ENCODE peak calls at places on chromosomes 4 and X, in six cellular contexts. S, E, N, W, J and R are unnamed samples.

GRCh38 chrX:50068293-50068568 is 132.6 kb downstream of the AKAP4 start:
- DNase-seq in S (no peak), E (no peak), N (no peak), W (no peak), J (no peak), R (no peak)

GRCh38 chr4:55938501-55938900 is 10.2 kb upstream of the CEP135 start:
- DNase-seq in S (no peak), E (no peak), N (no peak), W (no peak), J (no peak), R (no peak)

GRCh38 chrX:39730671-39731389 is 366.9 kb downstream of the BCOR start:
- DNase-seq in S (peak), E (peak), N (no peak), W (peak), J (peak), R (peak)

GRCh38 chrX:22118161-22118830 is 86.2 kb downstream of the PHEX start:
- DNase-seq in S (no peak), E (no peak), N (no peak), W (no peak), J (no peak), R (no peak)

GRCh38 chr4:113260671-113261070 is 211.2 kb downstream of the ANK2 start:
- DNase-seq in S (no peak), E (no peak), N (no peak), W (no peak), J (no peak), R (no peak)

GRCh38 chrX:124346064-124346876 is at the start of gene SH2D1A:
- DNase-seq in S (no peak), E (no peak), N (no peak), W (no peak), J (no peak), R (no peak)

GRCh38 chrX:44025611-44026010 is 52.4 kb upstream of the NDP start:
- DNase-seq in S (no peak), E (no peak), N (no peak), W (no peak), J (no peak), R (no peak)

GRCh38 chrX:69019073-69019890 is 146.0 kb downstream of the PJA1 start:
- DNase-seq in S (no peak), E (no peak), N (peak), W (no peak), J (no peak), R (no peak)

GRCh38 chr4:66052426-66052825 is 382.1 kb upstream of the EPHA5 start:
- DNase-seq in S (no peak), E (no peak), N (no peak), W (no peak), J (no peak), R (no peak)

GRCh38 chr4:38005637-38006036 is 45.4 kb downstream of the PTTG2 start:
- DNase-seq in S (no peak), E (no peak), N (no peak), W (no peak), J (no peak), R (no peak)

GRCh38 chr4:6389426-6389825 is 83.0 kb downstream of the PPP2R2C start:
- DNase-seq in S (no peak), E (no peak), N (no peak), W (no peak), J (no peak), R (no peak)

GRCh38 chrX:30643313-30643821 is 9.9 kb upstream of the GK start:
- DNase-seq in S (no peak), E (no peak), N (no peak), W (no peak), J (peak), R (no peak)

GRCh38 chr4:121277194-121278105 is 103.4 kb downstream of the QRFPR start:
- DNase-seq in S (no peak), E (peak), N (no peak), W (no peak), J (peak), R (no peak)

GRCh38 chr4:25088342-25088952 is 57.7 kb upstream of the LGI2 start:
- DNase-seq in S (no peak), E (no peak), N (no peak), W (no peak), J (no peak), R (peak)

GRCh38 chr4:71732706-71733105 is 51.2 kb downstream of the GC start:
- DNase-seq in S (no peak), E (no peak), N (no peak), W (no peak), J (peak), R (no peak)

GRCh38 chr4:186765138-186765537 is 41.5 kb upstream of the FAT1 start:
- DNase-seq in S (no peak), E (peak), N (no peak), W (no peak), J (peak), R (no peak)

DNA sequence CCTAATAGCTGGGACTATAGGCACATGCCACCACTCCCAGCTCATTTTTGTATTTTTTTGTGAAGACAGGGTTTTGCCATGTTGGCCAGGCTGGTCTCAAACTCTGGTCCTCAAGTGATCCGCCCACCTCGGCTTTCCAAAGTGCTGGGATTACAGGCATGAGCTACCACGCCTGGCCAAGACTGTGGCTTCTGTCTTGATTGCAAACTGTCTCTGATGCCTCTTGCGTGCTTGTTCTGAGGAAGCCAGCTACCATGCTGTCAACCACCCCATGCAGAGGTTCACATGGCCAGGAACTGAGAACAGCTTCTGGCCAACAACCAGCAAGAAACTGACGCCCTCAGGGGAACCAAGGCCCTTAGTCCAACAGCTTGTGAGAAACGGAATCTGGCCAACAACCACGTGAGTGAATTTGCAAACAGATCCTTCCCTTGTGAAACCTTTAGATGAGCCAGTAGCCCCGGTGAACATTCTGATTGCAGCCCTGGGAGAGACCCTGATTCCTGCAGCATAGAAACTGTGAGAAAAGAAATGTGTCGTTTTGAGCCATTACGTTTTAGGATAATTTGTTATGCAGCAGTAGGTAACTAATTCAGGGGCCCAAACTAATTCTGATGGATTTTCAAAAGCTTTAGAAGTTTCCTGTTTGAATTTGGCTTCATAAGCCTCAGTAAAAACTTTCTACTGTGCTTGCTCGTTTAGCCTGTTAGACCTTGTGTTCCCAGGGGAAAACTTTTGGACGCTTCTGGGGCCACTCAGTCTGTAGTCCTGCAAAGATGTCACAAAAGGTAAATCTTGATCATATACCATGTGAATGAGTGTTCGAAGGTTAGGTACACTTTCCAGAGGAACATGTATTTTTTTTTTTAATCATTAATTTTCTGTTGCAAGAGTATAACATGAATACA is 71.0 kb downstream of the SUPT20HL2 start:
- DNase-seq in S (peak), E (peak), N (peak), W (peak), J (peak), R (no peak)
- TF ChIP-seq POLR2AphosphoS5 in S (no peak), E (no peak), N (no peak), W (no peak), J (no peak), R (no peak)

GRCh38 chr4:76090241-76090691 is 15.8 kb downstream of the ART3 start:
- DNase-seq in S (no peak), E (no peak), N (no peak), W (no peak), J (peak), R (no peak)
- TF ChIP-seq POLR2A in S (no peak), E (no peak), N (no peak), W (no peak), J (no peak), R (no peak)

GRCh38 chr4:102606261-102606660 is 105.1 kb downstream of the NFKB1 start:
- DNase-seq in S (no peak), E (no peak), N (no peak), W (no peak), J (no peak), R (no peak)
- TF ChIP-seq POLR2AphosphoS5 in S (no peak), E (no peak), N (no peak), W (no peak), J (no peak), R (no peak)

GRCh38 chrX:4179031-4179430 is 465.6 kb upstream of the PRKX start:
- DNase-seq in S (no peak), E (no peak), N (no peak), W (no peak), J (no peak), R (no peak)

GRCh38 chrX:4185086-4185485 is 471.6 kb upstream of the PRKX start:
- DNase-seq in S (no peak), E (no peak), N (no peak), W (no peak), J (no peak), R (no peak)

DNA sequence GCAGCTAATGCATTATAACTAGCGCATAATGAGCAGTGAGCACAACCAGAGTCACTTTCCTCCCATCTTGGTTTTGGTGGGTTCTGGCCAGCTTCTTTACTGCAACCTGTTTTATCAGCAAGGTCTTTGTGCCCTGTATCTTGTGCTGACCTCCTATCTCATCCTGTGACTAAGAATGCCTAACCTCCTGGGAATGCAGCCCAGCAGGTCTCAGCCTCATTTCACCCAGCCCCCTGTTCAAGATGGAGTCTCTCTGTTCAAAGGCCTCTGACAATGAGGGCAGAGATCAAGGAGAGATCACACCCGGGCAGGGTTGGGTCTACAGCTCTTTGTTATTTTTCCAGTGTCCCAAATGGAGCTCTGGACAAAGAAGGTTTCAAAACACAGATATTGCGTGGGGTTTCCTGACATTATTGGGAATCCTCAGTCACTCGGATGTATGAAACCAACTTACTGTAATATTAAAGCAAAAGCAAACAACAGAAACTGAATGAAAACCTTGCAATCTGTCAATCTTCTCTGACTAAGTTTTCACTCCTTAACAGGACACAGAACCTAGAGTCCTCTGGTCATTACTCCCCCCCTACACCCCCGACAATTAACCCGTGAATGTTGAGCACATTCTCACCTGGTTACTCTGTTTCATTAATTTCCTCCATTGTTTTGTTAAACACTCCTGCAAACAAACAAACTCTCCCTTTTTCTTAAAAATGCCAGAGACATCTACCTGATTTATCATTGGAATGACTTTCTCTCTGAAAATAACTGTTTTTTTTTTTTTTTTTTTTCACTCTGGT is 468.8 kb upstream of the PRKX start:
- DNase-seq in S (no peak), E (no peak), N (no peak), W (no peak), J (no peak), R (no peak)
- TF ChIP-seq POLR2A in S (no peak), E (no peak), N (no peak), W (no peak), J (no peak), R (no peak)

GRCh38 chrX:135737361-135738071 is 24.1 kb downstream of the CT45A1 start:
- DNase-seq in S (no peak), E (no peak), N (no peak), W (no peak), J (no peak), R (no peak)

GRCh38 chrX:135741192-135741715 is 26.7 kb downstream of the CT45A3 start:
- DNase-seq in S (no peak), E (no peak), N (no peak), W (no peak), J (no peak), R (no peak)

GRCh38 chrX:135740683-135741149 is 27.3 kb downstream of the CT45A3 start:
- DNase-seq in S (no peak), E (peak), N (no peak), W (peak), J (peak), R (no peak)
- TF ChIP-seq POLR2AphosphoS5 in S (no peak), E (no peak), N (no peak), W (no peak), J (no peak), R (no peak)

GRCh38 chrX:2489446-2490445 is 11.0 kb downstream of the DHRSX start:
- DNase-seq in S (no peak), E (no peak), N (no peak), W (no peak), J (no peak), R (no peak)
- TF ChIP-seq POLR2A in S (no peak), E (no peak), N (no peak), W (no peak), J (no peak), R (peak)

DNA sequence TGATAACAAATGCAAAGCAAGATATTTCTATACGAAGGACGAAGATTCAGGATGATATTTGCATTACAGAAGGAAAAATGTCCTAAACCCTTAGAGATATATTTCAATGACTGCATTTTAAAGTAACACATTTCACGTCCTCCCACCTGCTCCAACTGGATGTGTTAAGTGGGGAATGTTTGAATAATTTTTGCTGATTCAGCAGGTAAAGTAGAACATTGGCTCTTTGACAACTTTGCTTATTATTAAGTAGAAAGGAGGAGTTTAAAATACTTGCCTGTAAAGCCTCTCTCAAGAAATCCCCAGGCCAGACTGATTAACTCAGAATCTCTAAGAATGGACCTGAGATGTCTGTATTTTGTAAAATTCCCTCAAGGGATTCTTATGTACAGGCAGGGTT is 1165.2 kb upstream of the PRKX start:
- DNase-seq in S (no peak), E (no peak), N (no peak), W (no peak), J (no peak), R (no peak)
- TF ChIP-seq POLR2AphosphoS5 in S (no peak), E (no peak), N (no peak), W (no peak), J (no peak), R (no peak)

GRCh38 chr4:67555447-67555846 is 3.1 kb upstream of the STAP1 start:
- DNase-seq in S (no peak), E (no peak), N (no peak), W (no peak), J (no peak), R (no peak)

GRCh38 chr4:67556426-67556825 is 2.1 kb upstream of the STAP1 start:
- DNase-seq in S (no peak), E (no peak), N (no peak), W (no peak), J (no peak), R (no peak)

DNA sequence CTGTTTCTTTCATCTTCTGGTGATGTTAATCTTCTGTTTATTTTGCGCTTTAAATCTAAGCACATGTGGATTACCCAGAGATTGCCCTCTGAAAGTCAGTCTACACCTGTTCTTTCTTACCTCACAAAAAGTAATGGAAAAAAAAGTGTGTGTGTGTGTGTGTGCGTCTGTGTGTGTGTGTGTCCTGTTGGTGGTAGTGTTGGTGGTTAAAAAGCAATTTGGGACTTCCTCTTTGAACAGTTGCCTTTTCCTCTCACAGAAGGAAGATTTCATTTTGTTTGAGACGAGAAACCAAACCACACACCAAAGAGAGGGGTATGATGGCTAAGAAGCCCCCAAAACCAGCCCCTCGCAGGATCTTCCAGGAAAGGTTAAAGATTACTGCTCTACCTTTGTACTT is at the start of gene STAP1:
- DNase-seq in S (no peak), E (peak), N (no peak), W (no peak), J (no peak), R (no peak)
- TF ChIP-seq POLR2A in S (no peak), E (peak), N (no peak), W (no peak), J (no peak), R (no peak)

GRCh38 chrX:71173440-71173839 is 28.8 kb downstream of the NLGN3 start:
- DNase-seq in S (no peak), E (no peak), N (no peak), W (no peak), J (no peak), R (no peak)
- TF ChIP-seq POLR2AphosphoS5 in S (no peak), E (no peak), N (no peak), W (no peak), J (no peak), R (no peak)

GRCh38 chrX:100819534-100819836 is 706 bp upstream of the CSTF2 start:
- DNase-seq in S (no peak), E (no peak), N (no peak), W (no peak), J (no peak), R (no peak)

GRCh38 chrX:100817340-100817739 is 2.9 kb upstream of the CSTF2 start:
- DNase-seq in S (no peak), E (no peak), N (no peak), W (no peak), J (no peak), R (no peak)

DNA sequence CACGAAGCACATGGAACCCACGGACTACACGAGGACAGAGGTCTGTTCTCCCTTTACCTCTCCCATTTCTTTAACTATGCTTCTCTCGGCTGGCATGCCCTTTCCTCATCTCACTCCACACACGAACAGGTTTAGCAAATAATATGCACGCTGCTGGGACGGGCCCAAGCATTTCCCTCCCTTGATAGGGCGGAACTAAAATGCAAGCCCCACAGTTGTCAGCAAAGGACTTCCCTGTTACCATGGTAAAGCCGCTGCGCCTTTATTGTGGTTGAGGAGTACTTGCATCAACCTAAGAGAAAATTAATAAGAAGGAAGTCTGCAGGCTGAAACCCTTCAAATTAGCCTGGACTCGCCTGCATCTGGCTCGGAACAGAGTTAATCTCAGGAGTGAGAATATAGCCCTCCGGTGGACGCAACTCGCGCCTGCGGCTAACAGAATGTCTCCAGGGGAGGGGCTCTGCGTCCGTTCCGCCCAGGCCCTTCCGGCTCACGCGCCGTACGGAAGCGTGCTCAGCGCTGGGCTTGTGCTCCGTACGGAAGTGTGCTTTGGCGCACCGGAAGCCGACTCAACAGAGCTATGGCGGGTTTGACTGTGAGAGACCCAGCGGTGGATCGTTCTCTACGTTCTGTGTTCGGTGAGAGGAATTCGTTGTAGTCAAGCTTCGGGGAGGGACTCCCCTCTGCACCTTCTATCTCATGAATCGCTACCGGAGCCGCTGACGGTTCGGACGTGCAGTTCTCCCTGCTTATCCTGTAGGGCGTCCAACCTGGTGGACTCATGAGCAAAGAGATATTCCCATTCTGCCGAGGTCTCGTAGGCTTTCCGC is at the start of gene CSTF2:
- DNase-seq in S (peak), E (peak), N (no peak), W (peak), J (peak), R (peak)
- TF ChIP-seq POLR2A in S (no peak), E (peak), N (no peak), W (no peak), J (peak), R (peak)